ENCODE peak calls at places on chromosomes 11 and 22, in four cellular contexts. N is SK-N-SH, R is fibroblast of lung, D is AG09309. X is an unnamed sample.

GRCh38 chr11:134466035-134466908 is 54.2 kb upstream of the B3GAT1 start:
- DNase-seq in D (no peak), R (no peak), N (no peak), X (no peak)

GRCh38 chr11:20031155-20032001 is 128.9 kb downstream of the DBX1 start:
- DNase-seq in D (peak; percentile 83), N (no peak), R (peak; percentile 92), X (no peak)

GRCh38 chr11:96112192-96113099 is 188.5 kb upstream of the MTMR2 start:
- DNase-seq in R (peak; percentile 36), D (no peak), N (no peak), X (no peak)

GRCh38 chr11:95922099-95922498 is 1.8 kb downstream of the MTMR2 start:
- DNase-seq in D (no peak), R (no peak), N (no peak), X (no peak)

GRCh38 chr11:34585304-34585869 is 35.5 kb upstream of the EHF start:
- DNase-seq in R (no peak), D (no peak), N (no peak), X (no peak)

GRCh38 chr11:111718436-111719325 is 47.5 kb downstream of the PPP2R1B start:
- DNase-seq in D (peak; percentile 54), R (peak; percentile 80), N (no peak), X (peak; percentile 81)

GRCh38 chr11:69553416-69554357 is 72.2 kb downstream of the LINC01488 start:
- DNase-seq in D (no peak), N (no peak), R (no peak), X (no peak)

GRCh38 chr22:48902983-48903650 is 924.6 kb downstream of the BRD1 start:
- DNase-seq in N (no peak), D (no peak), R (no peak), X (no peak)

GRCh38 chr11:122267602-122268001 is 151.6 kb upstream of the BLID start:
- DNase-seq in R (peak; percentile 60), D (peak; percentile 48), N (peak; percentile 21), X (peak; percentile 32)

GRCh38 chr22:42922374-42923177 is 65.5 kb upstream of the ARFGAP3 start:
- DNase-seq in N (no peak), R (no peak), D (no peak), X (no peak)

GRCh38 chr22:45284705-45285305 is at the start of gene UPK3A:
- DNase-seq in N (peak; percentile 77), R (no peak), D (no peak), X (no peak)

GRCh38 chr22:48894064-48894671 is 933.5 kb downstream of the BRD1 start:
- DNase-seq in R (no peak), D (no peak), N (no peak), X (no peak)

GRCh38 chr11:71381781-71382505 is 66.2 kb downstream of the DHCR7 start:
- DNase-seq in R (no peak), N (no peak), D (no peak), X (no peak)

GRCh38 chr11:126362879-126363655 is 7.6 kb downstream of the ST3GAL4 start:
- DNase-seq in N (no peak), R (no peak), D (no peak), X (no peak)

GRCh38 chr11:130634981-130635473 is 186.6 kb downstream of the ADAMTS15 start:
- DNase-seq in N (no peak), R (peak; percentile 56), D (no peak), X (peak; percentile 87)

GRCh38 chr11:43360361-43361032 is 1.8 kb downstream of the TTC17 start:
- DNase-seq in N (no peak), R (peak; percentile 54), D (no peak), X (peak; percentile 10)

GRCh38 chr11:46649180-46649738 is 31.9 kb downstream of the ATG13 start:
- DNase-seq in D (peak; percentile 85), N (peak; percentile 49), R (peak; percentile 97), X (peak; percentile 53)

GRCh38 chr11:85941380-85941973 is 86.3 kb downstream of the CCDC83 start:
- DNase-seq in D (no peak), R (peak; percentile 80), N (peak; percentile 63), X (peak; percentile 64)

GRCh38 chr11:823441-824291 is 4.1 kb upstream of the CRACR2B start:
- DNase-seq in D (no peak), N (no peak), R (no peak), X (no peak)

GRCh38 chr11:33461726-33462125 is 204.5 kb downstream of the HIPK3 start:
- DNase-seq in D (no peak), N (no peak), R (no peak), X (peak; percentile 19)

GRCh38 chr11:61516675-61517516 is 8.3 kb downstream of the LRRC10B start:
- DNase-seq in D (no peak), R (peak; percentile 25), N (peak; percentile 93), X (peak; percentile 30)

GRCh38 chr11:89405629-89406028 is 85.5 kb downstream of the NOX4 start:
- DNase-seq in R (peak; percentile 14), N (no peak), D (no peak), X (peak; percentile 23)

GRCh38 chr11:14358729-14359439 is at the start of gene RRAS2:
- DNase-seq in D (no peak), R (peak; percentile 69), N (peak; percentile 92), X (peak; percentile 74)

GRCh38 chr22:41725510-41726110 is 26.3 kb downstream of the MEI1 start:
- DNase-seq in N (no peak), D (no peak), R (no peak), X (no peak)

GRCh38 chr11:20671856-20672546 is 2.6 kb downstream of the NELL1 start:
- DNase-seq in N (peak; percentile 67), R (no peak), D (no peak), X (peak; percentile 21)

GRCh38 chr11:12719221-12719620 is 45.0 kb downstream of the TEAD1 start:
- DNase-seq in N (no peak), D (no peak), R (peak; percentile 34), X (no peak)

GRCh38 chr22:35552186-35552842 is 11.7 kb downstream of the RASD2 start:
- DNase-seq in R (no peak), N (peak; percentile 87), D (no peak), X (no peak)

GRCh38 chr22:33073989-33074391 is 15.8 kb upstream of the SYN3 start:
- DNase-seq in N (no peak), D (no peak), R (no peak), X (peak; percentile 65)

GRCh38 chr11:85831050-85831449 is 20.1 kb upstream of the SYTL2 start:
- DNase-seq in D (no peak), R (no peak), N (no peak), X (no peak)

GRCh38 chr11:86669424-86669823 is 3.0 kb downstream of the ME3 start:
- DNase-seq in R (no peak), N (no peak), D (no peak), X (no peak)

GRCh38 chr11:126337472-126338241 is 17.8 kb upstream of the ST3GAL4 start:
- DNase-seq in R (no peak), D (no peak), N (no peak), X (no peak)

DNA sequence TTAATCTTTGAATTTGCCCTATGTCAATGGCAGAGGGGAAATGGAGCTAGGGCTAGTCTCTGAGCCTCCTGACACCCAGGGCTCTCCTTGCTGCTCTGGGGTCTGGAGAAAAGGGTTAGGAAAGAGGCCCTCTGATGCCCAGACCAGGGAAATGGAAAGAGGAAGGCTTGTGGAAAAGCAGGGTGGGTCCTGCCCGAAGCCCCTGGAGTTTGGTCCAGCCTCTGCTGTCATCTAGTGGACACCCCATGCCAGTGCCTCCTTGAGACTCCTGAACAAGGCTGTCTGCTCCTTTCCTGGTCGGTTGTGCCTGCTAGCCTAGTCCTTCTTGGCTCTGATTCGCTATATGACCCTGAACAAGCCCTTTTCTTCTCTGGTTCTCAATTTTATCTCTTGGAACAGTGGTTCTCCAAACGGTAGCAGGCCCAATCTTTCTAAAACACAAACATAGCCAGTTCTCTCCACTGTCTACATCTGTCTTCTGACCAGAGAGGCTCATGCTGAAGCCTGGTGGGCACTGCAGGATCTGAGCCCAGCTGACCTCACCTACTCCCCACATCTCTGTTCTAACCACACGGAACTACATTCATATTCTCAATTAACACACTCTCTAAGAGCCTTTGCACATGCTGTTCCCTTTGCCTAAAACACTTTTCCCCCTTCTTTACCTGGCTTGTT is 8.8 kb upstream of the PLA2G3 start:
- DNase-seq in D (peak; percentile 37), N (peak; percentile 88), R (peak; percentile 88), X (peak; percentile 75)
- TF ChIP-seq CTCF in D (peak; percentile 98), N (peak; percentile 89), R (peak; percentile 100), X (peak; percentile 92)

DNA sequence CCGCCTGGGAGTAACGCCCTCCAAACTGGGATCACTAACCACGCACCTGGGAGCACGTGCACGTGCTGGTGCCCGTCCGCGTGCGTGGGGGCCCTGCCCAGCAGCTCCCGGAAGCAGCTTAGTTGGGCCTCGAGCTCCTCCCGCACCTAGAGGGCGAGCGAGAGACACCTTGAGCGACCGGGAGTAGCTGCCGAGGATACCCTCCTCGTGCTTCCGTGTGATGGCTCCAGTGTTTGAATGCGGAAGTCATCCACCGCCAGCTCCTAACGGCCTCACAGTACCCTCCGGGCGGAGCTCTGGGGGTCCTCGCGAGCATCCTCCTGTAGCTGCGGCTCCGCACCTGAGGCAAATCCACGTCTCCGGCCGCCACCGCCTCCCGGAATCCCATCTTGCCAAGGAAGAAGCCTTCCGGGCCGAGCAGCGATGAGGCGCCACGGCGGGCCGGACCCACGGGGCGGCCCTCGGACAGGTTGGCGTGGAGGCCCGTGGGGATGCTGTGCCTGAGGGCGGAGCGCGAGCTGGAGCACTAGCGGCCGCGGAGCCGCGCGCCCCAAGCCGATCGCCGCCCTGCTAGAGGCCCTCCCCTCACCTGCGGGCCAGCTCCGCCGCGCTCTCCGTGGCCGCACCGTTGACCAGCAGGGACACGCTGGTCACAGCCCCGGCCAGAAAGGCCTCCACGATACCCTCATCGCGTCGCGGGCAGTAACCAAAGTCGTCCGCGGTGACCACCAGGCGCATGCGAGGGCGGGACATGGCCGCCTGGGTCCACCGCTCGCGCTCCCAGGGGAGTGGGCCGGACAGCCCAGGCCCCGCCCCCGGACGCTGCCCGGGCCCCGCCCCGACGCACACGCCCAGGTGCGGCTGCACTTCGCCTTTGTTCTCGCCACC is at the start of gene YDJC:
- DNase-seq in N (peak; percentile 99), D (peak; percentile 49), R (peak; percentile 88), X (peak; percentile 94)
- TF ChIP-seq CTCF in N (peak; percentile 61), D (peak; percentile 60), R (peak; percentile 31), X (peak; percentile 80)

DNA sequence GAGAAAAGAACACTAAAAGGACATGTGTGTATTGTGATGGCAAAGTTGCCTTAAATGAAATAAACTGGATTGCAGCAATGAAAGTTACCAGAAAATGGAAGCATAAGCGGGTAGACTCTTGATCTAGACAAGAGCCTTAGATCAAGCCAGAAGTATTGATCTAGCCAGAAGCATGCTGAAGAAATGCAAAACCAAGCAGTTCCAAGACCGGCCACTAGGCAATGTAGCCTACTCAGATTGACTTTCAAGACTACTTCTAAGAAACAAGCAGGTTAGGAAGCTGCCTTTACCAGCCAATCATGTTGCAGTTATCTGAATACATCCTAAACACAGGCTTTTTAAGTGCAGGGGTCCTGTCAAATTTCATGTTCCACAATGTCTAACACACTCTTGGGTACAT is 54.6 kb downstream of the KCNA4 start:
- DNase-seq in D (no peak), N (no peak), R (no peak), X (peak; percentile 21)
- TF ChIP-seq CTCF in D (no peak), N (peak; percentile 54), R (peak; percentile 4), X (peak; percentile 33)

GRCh38 chr11:58788355-58789023 is 56.0 kb downstream of the GLYATL2 start:
- DNase-seq in R (peak; percentile 38), N (peak; percentile 34), D (peak; percentile 14), X (peak; percentile 78)
- TF ChIP-seq CTCF in R (peak; percentile 66), N (peak; percentile 80), D (peak; percentile 86), X (peak; percentile 89)

GRCh38 chr22:17792289-17792688 is 18.0 kb upstream of the BID start:
- DNase-seq in N (no peak), R (no peak), D (no peak), X (no peak)
- TF ChIP-seq CTCF in N (no peak), R (no peak), D (no peak), X (no peak)

X was measured in MCF 10A.